ENCODE peak calls at places on chromosomes 12 and 14, in six cellular contexts. F is GM12891, N is K562, J is H1, Z is HepG2, X is GM12878. G is an unnamed sample.

GRCh38 chr14:32414808-32415255 is 85.7 kb downstream of the AKAP6 start:
- DNase-seq in F (no peak), N (no peak), J (no peak), Z (no peak), X (no peak), G (no peak)

GRCh38 chr14:99724196-99724891 is 40.2 kb downstream of the CYP46A1 start:
- DNase-seq in F (no peak), N (no peak), J (no peak), Z (no peak), X (no peak), G (no peak)

GRCh38 chr14:95662376-95663186 is 23.6 kb upstream of the TCL1B start:
- DNase-seq in F (no peak), N (no peak), J (no peak), Z (no peak), X (peak), G (no peak)

GRCh38 chr12:71848212-71848611 is 8.7 kb downstream of the TBC1D15 start:
- DNase-seq in F (no peak), N (no peak), J (no peak), Z (no peak), X (no peak), G (no peak)

GRCh38 chr12:124713436-124714082 is 146.1 kb upstream of the NCOR2 start:
- DNase-seq in F (peak), N (no peak), J (no peak), Z (no peak), X (peak), G (no peak)

GRCh38 chr12:57452181-57452936 is 2.7 kb upstream of the INHBE start:
- DNase-seq in F (no peak), N (no peak), J (no peak), Z (no peak), X (no peak), G (no peak)

GRCh38 chr12:124909831-124910560 is 4.5 kb downstream of the UBC start:
- DNase-seq in F (no peak), N (no peak), J (no peak), Z (no peak), X (no peak), G (no peak)

GRCh38 chr12:81627336-81628189 is 131.6 kb downstream of the PPFIA2 start:
- DNase-seq in F (no peak), N (peak), J (no peak), Z (peak), X (no peak), G (no peak)

GRCh38 chr12:3534511-3534910 is 43.5 kb downstream of the PRMT8 start:
- DNase-seq in F (no peak), N (no peak), J (no peak), Z (no peak), X (no peak), G (no peak)

GRCh38 chr14:53148612-53149202 is 4.4 kb downstream of the DDHD1 start:
- DNase-seq in F (no peak), N (no peak), J (no peak), Z (no peak), X (peak), G (no peak)

GRCh38 chr12:16021026-16021425 is 109.9 kb downstream of the DERA start:
- DNase-seq in F (no peak), N (no peak), J (no peak), Z (no peak), X (no peak), G (no peak)
- TF ChIP-seq POLR2A in F (no peak), N (no peak), J (no peak), Z (no peak), X (no peak), G (no peak)

DNA sequence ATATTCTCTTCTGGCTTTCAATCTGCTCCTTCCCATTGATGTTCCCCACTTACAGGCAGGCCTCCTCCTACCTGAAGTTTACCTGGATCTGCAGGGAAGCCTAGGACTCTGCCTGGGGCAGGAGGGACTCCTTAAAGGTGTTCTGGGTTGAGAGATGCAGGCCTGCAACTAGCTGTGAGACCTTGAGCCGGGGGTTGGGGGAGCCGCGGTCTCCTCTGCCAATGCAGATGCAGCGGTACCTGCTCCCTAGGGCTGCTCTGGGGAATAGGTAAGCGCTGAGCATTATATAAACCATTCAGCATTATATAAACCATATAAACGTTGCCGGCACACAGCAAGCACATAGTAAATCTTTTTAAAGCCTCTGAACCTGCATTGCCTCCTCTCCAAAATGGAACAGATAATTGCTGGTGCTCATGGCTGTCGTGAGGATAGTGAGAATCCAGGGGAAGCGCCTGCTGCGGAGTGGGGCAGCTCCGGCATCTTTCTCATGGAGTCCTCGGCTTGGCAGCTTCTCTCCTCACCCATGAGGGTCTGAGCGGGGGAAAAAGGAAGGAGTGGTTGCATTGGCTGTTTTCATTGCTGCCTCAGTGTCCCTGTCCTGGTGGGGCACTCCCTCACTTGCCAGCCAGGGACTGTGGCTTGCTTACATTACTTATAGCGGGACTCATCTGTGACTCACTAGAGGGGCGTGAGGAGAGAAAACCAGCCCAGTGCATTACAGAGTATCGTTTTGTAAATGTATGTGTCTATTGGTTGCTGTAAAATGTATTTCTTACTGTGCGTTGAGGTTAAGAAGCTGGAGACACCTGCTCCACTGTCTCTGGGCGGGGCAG is 12.5 kb upstream of the KRT80 start:
- DNase-seq in F (no peak), N (no peak), J (no peak), Z (no peak), X (no peak), G (no peak)
- TF ChIP-seq TAF1 in F (no peak), N (no peak), J (no peak), Z (no peak), X (no peak), G (no peak)

GRCh38 chr12:96219700-96220206 is 25.6 kb downstream of the ELK3 start:
- DNase-seq in F (no peak), N (no peak), J (peak), Z (peak), X (no peak), G (no peak)
- TF ChIP-seq POLR2AphosphoS5 in F (no peak), N (no peak), J (no peak), Z (no peak), X (no peak), G (no peak)

GRCh38 chr12:54300732-54301427 is at the start of gene NFE2:
- DNase-seq in F (peak), N (peak), J (peak), Z (peak), X (no peak), G (no peak)
- TF ChIP-seq POLR2A in F (no peak), N (peak), J (peak), Z (peak), X (no peak), G (no peak)

GRCh38 chr14:56120091-56120632 is 2.0 kb downstream of the PELI2 start:
- DNase-seq in F (no peak), N (no peak), J (no peak), Z (no peak), X (no peak), G (no peak)

GRCh38 chr14:56116128-56116900 is 1.9 kb upstream of the PELI2 start:
- DNase-seq in F (no peak), N (no peak), J (no peak), Z (no peak), X (no peak), G (no peak)

GRCh38 chr14:56117765-56118610 is at the start of gene PELI2:
- DNase-seq in F (peak), N (peak), J (no peak), Z (peak), X (no peak), G (peak)

GRCh38 chr14:56119221-56119967 is 1.2 kb downstream of the PELI2 start:
- DNase-seq in F (peak), N (no peak), J (no peak), Z (no peak), X (no peak), G (peak)

GRCh38 chr14:56118611-56119181 is 485 bp downstream of the PELI2 start:
- DNase-seq in F (no peak), N (peak), J (no peak), Z (no peak), X (no peak), G (peak)
- TF ChIP-seq TAF1 in F (no peak), N (no peak), J (no peak), Z (no peak), X (no peak), G (no peak)

GRCh38 chr14:78278464-78278863 is 108.3 kb downstream of the NRXN3 start:
- DNase-seq in F (no peak), N (no peak), J (no peak), Z (no peak), X (no peak), G (no peak)
- TF ChIP-seq POLR2AphosphoS5 in F (no peak), N (no peak), J (no peak), Z (no peak), X (no peak), G (no peak)

GRCh38 chr12:6828671-6829531 is 694 bp downstream of the P3H3 start:
- DNase-seq in F (no peak), N (peak), J (no peak), Z (no peak), X (no peak), G (no peak)
- TF ChIP-seq POLR2A in F (no peak), N (peak), J (peak), Z (no peak), X (peak), G (no peak)

GRCh38 chr12:119902084-119902509 is 25.0 kb upstream of the CIT start:
- DNase-seq in F (peak), N (peak), J (peak), Z (peak), X (peak), G (peak)
- TF ChIP-seq TAF1 in F (no peak), N (no peak), J (no peak), Z (no peak), X (no peak), G (no peak)

G was measured in GM12892.